ENCODE peak calls at places on chromosome 16, in ten cellular contexts. Y, B, Q, U, G, P, L, X, R and A are unnamed samples.

GRCh38 chr16:83615553-83615952 is 192.2 kb upstream of the HSBP1 start:
- DNase-seq in Y (no peak), B (no peak), Q (no peak), U (no peak), G (no peak), P (no peak), L (peak), X (peak), R (no peak), A (no peak)

GRCh38 chr16:50185005-50185505 is 31.9 kb downstream of the TENT4B start:
- DNase-seq in Y (no peak), B (no peak), Q (no peak), U (no peak), G (no peak), P (no peak), L (no peak), X (peak), R (no peak), A (no peak)

GRCh38 chr16:30992931-30993816 is 8.2 kb downstream of the HSD3B7 start:
- DNase-seq in Y (no peak), B (no peak), Q (no peak), U (no peak), G (no peak), P (no peak), L (no peak), X (no peak), R (no peak), A (no peak)

GRCh38 chr16:81318711-81319110 is 3.9 kb downstream of the GAN start:
- DNase-seq in Y (no peak), B (no peak), Q (no peak), U (no peak), G (no peak), P (no peak), L (no peak), X (peak), R (no peak), A (no peak)

GRCh38 chr16:76650579-76650978 is 373.4 kb downstream of the CNTNAP4 start:
- DNase-seq in Y (no peak), B (no peak), Q (no peak), U (no peak), G (no peak), P (no peak), L (no peak), X (no peak), R (no peak), A (no peak)

GRCh38 chr16:67027046-67027445 is 1.9 kb upstream of the CBFB start:
- DNase-seq in Y (peak), B (no peak), Q (no peak), U (no peak), G (no peak), P (no peak), L (no peak), X (no peak), R (no peak), A (no peak)

GRCh38 chr16:70151391-70151790 is 22.2 kb upstream of the CLEC18C start:
- DNase-seq in Y (no peak), B (no peak), Q (no peak), U (no peak), G (no peak), P (no peak), L (no peak), X (no peak), R (no peak), A (no peak)

GRCh38 chr16:85082553-85083050 is 29.7 kb downstream of the CIBAR2 start:
- DNase-seq in Y (no peak), B (no peak), Q (no peak), U (no peak), G (no peak), P (no peak), L (no peak), X (no peak), R (no peak), A (no peak)

GRCh38 chr16:54430491-54431030 is 144.0 kb upstream of the IRX3 start:
- DNase-seq in Y (no peak), B (no peak), Q (peak), U (peak), G (no peak), P (no peak), L (no peak), X (peak), R (no peak), A (no peak)